ENCODE peak calls at places on chromosomes 4 and X, in six cellular contexts. A is COLO829; O is NCI-H1417; J is NCI-H748 treated with DMSO at 0.1 percent for 48 hours; G is glutamatergic neuron; P is activated CD4-positive, alpha-beta T cell treated with anti-CD3 and anti-CD28 coated beads for 4 hours. D is an unnamed sample.

GRCh38 chr4:81465668-81466357 is 5.9 kb downstream of the RASGEF1B start:
- DNase-seq in A (no peak), O (peak), J (peak), G (no peak), P (no peak), D (no peak)

GRCh38 chr4:37685726-37686372 is 327 bp downstream of the RELL1 start:
- DNase-seq in A (no peak), O (no peak), J (no peak), G (peak), P (peak), D (peak)

GRCh38 chr4:99755223-99755944 is 61.2 kb upstream of the DAPP1 start:
- DNase-seq in A (no peak), O (no peak), J (no peak), G (no peak), P (no peak), D (no peak)

GRCh38 chr4:187586892-187587291 is 408.7 kb upstream of the ZFP42 start:
- DNase-seq in A (no peak), O (no peak), J (no peak), G (no peak), P (no peak), D (no peak)

GRCh38 chrX:2928127-2928582 is 984 bp downstream of the ARSD start:
- DNase-seq in A (peak), O (no peak), J (no peak), G (peak), P (no peak), D (no peak)

GRCh38 chrX:17580529-17581155 is 156.7 kb upstream of the SCML1 start:
- DNase-seq in A (peak), O (no peak), J (no peak), G (no peak), P (no peak), D (no peak)

GRCh38 chrX:20066968-20067708 is 49.6 kb downstream of the MAP7D2 start:
- DNase-seq in A (peak), O (peak), J (no peak), G (no peak), P (peak), D (no peak)

GRCh38 chr4:168679397-168680176 is 182.7 kb downstream of the PALLD start:
- DNase-seq in A (no peak), O (no peak), J (no peak), G (no peak), P (no peak), D (no peak)

GRCh38 chr4:8403173-8403753 is 37.3 kb downstream of the ACOX3 start:
- DNase-seq in A (peak), O (peak), J (peak), G (peak), P (peak), D (peak)

GRCh38 chr4:7960790-7961655 is 21.4 kb upstream of the AFAP1 start:
- DNase-seq in A (peak), O (no peak), J (no peak), G (no peak), P (peak), D (peak)

D was measured in stimulated activated naive CD4-positive, alpha-beta T cell treated with Interleukin-2 at 50 U/mL for 16 hours.